ENCODE peak calls at places on chromosomes 4 and X, in nine cellular contexts. V is WERI-Rb-1, N is HCT116, E is esophagus squamous epithelium, P is lower leg skin, C is ovary, I is stomach, X is IMR-90, U is endodermal cell. M is an unnamed sample.

GRCh38 chr4:2047781-2048581 is 11.1 kb upstream of the NAT8L start:
- DNase-seq in U (peak), V (no peak), E (no peak), I (peak), N (no peak), C (no peak), X (no peak), P (peak), M (no peak)

GRCh38 chr4:121070696-121071639 is 1.4 kb downstream of the NDNF start:
- DNase-seq in U (peak), I (no peak), P (peak), N (no peak), C (peak), V (peak), X (no peak), E (no peak), M (peak)

GRCh38 chrX:6981718-6982406 is 165.7 kb upstream of the STS start:
- DNase-seq in V (no peak), I (no peak), C (no peak), E (no peak), N (no peak), P (no peak), U (no peak), X (no peak), M (no peak)

GRCh38 chr4:186924723-186925122 is 201.1 kb upstream of the FAT1 start:
- DNase-seq in X (peak), P (no peak), N (no peak), I (no peak), E (no peak), U (no peak), V (no peak), C (no peak), M (no peak)

GRCh38 chr4:152399246-152399645 is 136.6 kb downstream of the FBXW7 start:
- DNase-seq in P (no peak), I (no peak), C (no peak), V (no peak), U (no peak), X (no peak), N (no peak), E (no peak), M (no peak)

GRCh38 chrX:35728481-35728880 is 69.7 kb upstream of the MAGEB16 start:
- DNase-seq in V (no peak), U (peak), N (no peak), P (no peak), C (no peak), X (no peak), E (no peak), I (no peak), M (no peak)

GRCh38 chrX:32530802-32531403 is 680.4 kb downstream of the DMD start:
- DNase-seq in U (peak), V (peak), C (no peak), E (no peak), I (no peak), P (no peak), N (no peak), X (peak), M (no peak)

GRCh38 chr4:15493411-15493810 is 23.7 kb downstream of the CC2D2A start:
- DNase-seq in C (no peak), N (no peak), U (no peak), I (no peak), E (no peak), P (no peak), V (peak), X (peak), M (no peak)

GRCh38 chr4:8830611-8831200 is 40.9 kb downstream of the HMX1 start:
- DNase-seq in P (peak), U (peak), V (no peak), E (no peak), C (peak), X (no peak), I (peak), N (no peak), M (no peak)

GRCh38 chrX:46376246-46376885 is 168.9 kb downstream of the ZNF674 start:
- DNase-seq in I (no peak), E (no peak), C (no peak), X (peak), N (peak), V (peak), U (peak), P (no peak), M (peak)
- TF ChIP-seq CTCF in I (no peak), E (no peak), C (no peak), X (peak), N (peak), V (peak), U (peak), P (no peak), M (no peak)

DNA sequence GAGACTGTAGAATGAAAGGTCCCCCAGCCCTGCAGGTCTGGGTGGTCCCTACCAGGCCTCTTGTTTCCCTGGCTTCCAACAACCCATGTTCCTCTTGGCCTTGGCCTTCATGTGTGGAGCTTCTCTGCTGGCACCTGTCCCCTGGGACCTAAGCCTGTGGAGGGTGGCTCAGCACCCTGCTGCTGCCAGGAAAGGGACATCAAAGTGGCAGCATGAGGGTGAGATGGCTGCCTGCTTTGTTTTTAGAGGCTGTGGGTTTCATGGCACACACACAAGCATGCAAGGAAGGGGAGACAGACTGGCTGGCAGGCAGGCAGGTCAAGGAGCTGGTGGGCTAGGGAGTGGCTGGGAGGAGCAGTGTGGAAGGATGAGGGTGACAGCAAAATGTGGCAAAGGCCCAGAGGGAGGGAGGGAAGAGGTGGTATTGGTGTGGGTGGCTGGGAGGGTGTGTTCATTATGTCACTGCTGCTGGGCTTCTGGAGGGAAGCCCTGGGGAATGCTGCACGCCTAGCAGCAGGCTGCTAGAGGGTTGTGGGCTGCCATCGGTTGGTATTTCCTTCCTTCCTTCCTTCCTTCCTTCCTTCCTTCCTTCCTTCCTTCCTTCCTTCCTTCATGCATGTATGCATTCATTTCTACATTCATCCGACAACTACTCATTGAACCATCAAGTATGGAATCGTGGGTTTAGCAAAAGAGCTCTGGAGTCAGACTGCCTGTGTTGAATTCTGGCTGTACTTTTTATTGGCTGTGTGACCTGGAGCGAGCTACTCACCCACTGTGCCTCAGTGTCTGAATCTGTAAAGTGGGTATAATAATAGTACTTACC is 128.7 kb upstream of the PJA1 start:
- DNase-seq in V (no peak), E (no peak), P (no peak), I (no peak), N (no peak), X (no peak), C (no peak), U (no peak), M (no peak)
- H3K4me3 ChIP-seq in V (no peak), E (no peak), P (no peak), I (no peak), N (no peak), X (no peak), C (no peak), U (no peak), M (no peak)

DNA sequence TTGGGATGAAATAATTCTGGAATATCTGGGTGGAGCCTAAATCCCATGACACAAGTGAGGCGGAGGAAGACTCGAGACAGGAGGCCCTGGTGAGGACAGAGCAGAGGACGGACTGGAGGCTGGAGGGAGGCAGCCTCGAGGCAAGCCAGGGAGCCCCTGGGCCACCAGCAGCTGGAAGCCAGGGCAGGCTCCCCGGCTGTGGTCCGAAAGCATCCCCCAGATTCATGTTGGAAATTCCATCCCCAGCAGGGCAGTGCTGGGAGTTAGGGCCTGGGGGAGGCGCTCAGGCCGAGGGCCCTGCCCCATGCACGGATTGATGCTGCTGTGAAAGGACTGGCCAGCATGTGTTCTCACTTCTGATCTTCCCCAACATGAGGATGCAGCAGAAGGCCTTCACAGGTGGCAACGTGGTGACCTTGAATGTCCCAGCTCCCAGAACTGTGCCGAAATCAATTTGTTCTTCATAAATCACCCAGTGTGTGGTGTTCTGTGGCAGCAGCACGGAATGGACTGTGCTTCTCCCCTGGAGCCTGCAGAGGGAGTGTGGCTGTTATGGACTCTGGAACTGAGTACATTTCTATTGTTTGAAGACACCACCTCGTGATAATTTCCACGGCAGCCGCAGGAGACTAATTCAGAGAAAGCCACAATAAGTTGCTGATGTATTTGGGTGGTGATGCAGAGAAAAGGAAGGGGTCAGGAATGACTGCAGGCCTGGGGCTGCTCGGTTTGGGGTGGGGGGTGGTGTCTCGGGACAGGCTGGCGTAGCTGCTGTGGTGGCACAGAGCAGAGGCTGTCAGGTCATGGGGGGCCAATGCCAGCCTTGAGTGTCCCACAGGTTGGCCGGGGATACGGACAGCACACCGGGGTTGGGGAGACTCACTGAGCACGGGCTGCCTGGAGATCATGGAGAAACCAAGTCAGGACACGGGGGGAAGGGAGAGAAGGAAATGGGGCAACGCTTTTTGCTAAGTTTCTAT is 56.9 kb downstream of the PCGF3 start:
- DNase-seq in P (no peak), U (no peak), V (peak), N (no peak), E (no peak), I (no peak), X (no peak), C (no peak), M (peak)
- TF ChIP-seq CTCF in P (no peak), U (peak), V (peak), N (peak), E (peak), I (no peak), X (peak), C (no peak), M (no peak)

DNA sequence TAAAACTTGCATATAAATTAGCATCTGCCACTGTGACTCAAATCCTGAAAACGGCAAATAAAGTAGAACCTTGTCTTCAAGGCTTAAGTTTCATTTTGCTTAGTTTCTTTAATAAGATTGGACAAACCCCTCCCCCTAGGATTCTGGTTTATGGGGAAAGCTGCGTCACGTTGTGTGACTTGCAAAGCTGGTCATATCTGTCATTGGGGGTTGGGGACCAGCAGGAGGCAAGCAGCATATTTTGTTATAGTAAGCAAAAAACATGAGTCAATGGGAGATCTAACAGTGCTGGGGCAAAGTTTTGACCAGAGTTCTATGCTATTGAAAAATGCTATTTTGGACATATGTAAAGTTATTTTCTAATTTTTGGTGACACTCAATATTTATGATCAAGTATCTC is 407.3 kb downstream of the PCDH18 start:
- DNase-seq in N (peak), C (no peak), I (no peak), V (no peak), E (no peak), P (no peak), X (peak), U (no peak), M (no peak)
- H3K4me3 ChIP-seq in N (peak), C (peak), I (peak), V (no peak), E (peak), P (no peak), X (peak), U (no peak), M (no peak)

GRCh38 chr4:5809216-5809776 is 83.6 kb downstream of the CRMP1 start:
- DNase-seq in V (no peak), C (no peak), E (no peak), P (no peak), N (no peak), U (no peak), I (no peak), X (peak), M (no peak)
- TF ChIP-seq CTCF in V (no peak), C (no peak), E (no peak), P (no peak), N (no peak), U (no peak), I (no peak), X (no peak), M (no peak)

GRCh38 chr4:794911-795725 is 30.8 kb downstream of the CPLX1 start:
- DNase-seq in P (no peak), E (no peak), V (peak), I (no peak), N (no peak), X (no peak), C (no peak), U (peak), M (no peak)

GRCh38 chr4:796206-796605 is 29.7 kb downstream of the CPLX1 start:
- DNase-seq in X (no peak), C (no peak), N (no peak), V (no peak), E (no peak), P (no peak), U (peak), I (no peak), M (no peak)

GRCh38 chr4:793941-794621 is 31.8 kb downstream of the CPLX1 start:
- DNase-seq in P (no peak), X (peak), I (no peak), N (no peak), E (no peak), U (no peak), V (peak), C (no peak), M (no peak)

GRCh38 chr4:797066-797465 is 28.9 kb downstream of the CPLX1 start:
- DNase-seq in V (no peak), C (no peak), P (no peak), U (no peak), X (no peak), I (no peak), N (no peak), E (no peak), M (peak)

GRCh38 chr4:795726-796119 is 30.2 kb downstream of the CPLX1 start:
- DNase-seq in X (no peak), N (no peak), P (no peak), E (no peak), U (peak), C (no peak), V (no peak), I (no peak), M (peak)
- H3K4me3 ChIP-seq in X (no peak), N (no peak), P (no peak), E (peak), U (no peak), C (no peak), V (no peak), I (peak), M (no peak)

GRCh38 chr4:114864060-114864459 is 249.4 kb downstream of the NDST4 start:
- DNase-seq in P (no peak), N (no peak), X (no peak), I (no peak), C (no peak), U (no peak), V (no peak), E (no peak), M (no peak)

GRCh38 chr4:114857831-114858230 is 255.6 kb downstream of the NDST4 start:
- DNase-seq in V (no peak), C (no peak), U (peak), P (no peak), E (no peak), X (no peak), N (no peak), I (no peak), M (no peak)

GRCh38 chr4:114860791-114861190 is 252.6 kb downstream of the NDST4 start:
- DNase-seq in P (no peak), V (no peak), X (no peak), N (no peak), I (no peak), C (no peak), U (no peak), E (no peak), M (no peak)
- TF ChIP-seq CTCF in P (no peak), V (no peak), X (no peak), N (no peak), I (no peak), C (no peak), U (no peak), E (no peak), M (no peak)

DNA sequence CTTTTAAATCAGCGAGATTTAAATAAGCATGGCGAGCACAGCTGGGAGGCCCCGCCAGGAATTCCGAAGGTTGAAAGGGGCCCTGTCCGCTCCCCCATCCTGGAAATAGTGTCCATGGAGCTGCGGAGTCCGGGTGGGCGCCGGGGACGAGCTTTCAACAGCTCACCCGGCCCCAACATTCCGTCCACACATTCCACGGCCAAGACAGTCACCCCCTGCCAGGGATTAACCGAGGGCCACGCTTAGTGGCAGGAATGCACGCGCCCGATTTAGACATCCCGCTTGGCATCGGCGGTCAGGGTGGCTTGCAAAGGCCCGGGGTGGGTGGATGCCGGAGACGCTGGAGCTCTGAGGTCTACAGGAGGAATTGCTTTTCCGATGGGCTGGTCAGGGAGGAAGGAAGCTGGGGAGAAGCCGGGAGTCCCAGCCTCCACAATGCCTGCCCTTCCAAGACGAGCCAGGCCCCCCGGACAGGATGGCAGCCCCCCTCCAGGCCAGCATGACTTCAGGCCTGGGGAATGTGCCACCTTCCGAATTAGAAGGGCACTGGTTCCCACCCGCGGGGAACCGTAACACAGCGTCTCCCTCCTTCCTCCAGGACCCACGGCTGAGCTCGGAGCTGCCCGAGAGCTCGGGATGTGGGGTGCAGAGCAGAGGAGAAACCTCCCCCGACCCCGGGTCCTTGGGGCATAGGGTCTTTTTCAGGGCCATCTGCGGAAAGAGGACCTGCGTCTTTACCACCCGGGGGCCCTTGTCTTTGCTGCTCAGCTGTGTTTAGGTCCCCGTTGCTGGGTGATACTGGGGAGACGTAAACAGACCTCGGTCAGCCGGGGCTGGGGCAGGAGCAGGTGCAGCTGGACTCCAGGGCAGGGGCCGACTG is 26.9 kb upstream of the PPP2R3B start:
- DNase-seq in U (peak), N (no peak), I (no peak), P (no peak), E (no peak), X (peak), C (no peak), V (no peak), M (no peak)
- H3K4me3 ChIP-seq in U (no peak), N (no peak), I (peak), P (no peak), E (peak), X (peak), C (no peak), V (no peak), M (no peak)

GRCh38 chrX:154986826-154987575 is 35.5 kb downstream of the F8 start:
- DNase-seq in E (no peak), U (no peak), V (no peak), N (no peak), P (no peak), I (no peak), X (no peak), C (no peak), M (no peak)
- TF ChIP-seq CTCF in E (no peak), U (no peak), V (no peak), N (no peak), P (no peak), I (no peak), X (no peak), C (no peak), M (no peak)

GRCh38 chrX:40144576-40144975 is 46.8 kb upstream of the BCOR start:
- DNase-seq in U (peak), N (no peak), I (no peak), V (peak), P (no peak), X (no peak), E (no peak), C (no peak), M (no peak)
- H3K4me3 ChIP-seq in U (peak), N (peak), I (no peak), V (peak), P (no peak), X (no peak), E (peak), C (no peak), M (no peak)

M was measured in mucosa of descending colon.